ENCODE peak calls at places on chromosomes 5 and 9, in four cellular contexts. L, M, A and P are unnamed samples.

GRCh38 chr9:96193356-96193755 is 108.6 kb downstream of the HSD17B3 start:
- DNase-seq in L (no peak), M (no peak), A (no peak), P (no peak)

GRCh38 chr9:38690574-38690973 is 29.4 kb downstream of the FAM240B start:
- DNase-seq in L (no peak), M (no peak), A (no peak), P (peak)

GRCh38 chr5:160629007-160629402 is 207.3 kb downstream of the PTTG1 start:
- DNase-seq in L (no peak), M (no peak), A (no peak), P (no peak)

GRCh38 chr5:171858303-171858702 is 72.7 kb downstream of the SMIM23 start:
- DNase-seq in L (peak), M (no peak), A (no peak), P (peak)

GRCh38 chr9:92986175-92987110 is 39.1 kb downstream of the FGD3 start:
- DNase-seq in L (no peak), M (no peak), A (no peak), P (peak)

GRCh38 chr9:37061763-37062162 is 27.7 kb upstream of the PAX5 start:
- DNase-seq in L (no peak), M (peak), A (no peak), P (no peak)

GRCh38 chr5:163938595-163938994 is 433.2 kb downstream of the MAT2B start:
- DNase-seq in L (no peak), M (peak), A (no peak), P (no peak)

GRCh38 chr5:119341452-119342349 is 14.1 kb upstream of the TNFAIP8 start:
- DNase-seq in L (no peak), M (no peak), A (no peak), P (no peak)

GRCh38 chr5:151137067-151137825 is 20.3 kb downstream of the ANXA6 start:
- DNase-seq in L (no peak), M (no peak), A (no peak), P (no peak)

GRCh38 chr9:16622541-16622940 is 247.9 kb downstream of the BNC2 start:
- DNase-seq in L (no peak), M (no peak), A (no peak), P (no peak)

GRCh38 chr5:10374623-10375022 is 21.1 kb downstream of the MARCHF6 start:
- DNase-seq in L (no peak), M (no peak), A (no peak), P (no peak)
- H3K4me2 ChIP-seq in L (no peak), M (no peak), A (no peak), P (no peak)

GRCh38 chr9:18208166-18209059 is 265.5 kb upstream of the ADAMTSL1 start:
- DNase-seq in L (peak), M (peak), A (peak), P (peak)

GRCh38 chr9:18207735-18208134 is 266.2 kb upstream of the ADAMTSL1 start:
- DNase-seq in L (no peak), M (no peak), A (no peak), P (no peak)

GRCh38 chr9:18202924-18203323 is 271.0 kb upstream of the ADAMTSL1 start:
- DNase-seq in L (no peak), M (no peak), A (no peak), P (no peak)
- H3K56ac ChIP-seq in L (no peak), M (no peak), A (no peak), P (no peak)

GRCh38 chr5:16995372-16995771 is 59.3 kb upstream of the MYO10 start:
- DNase-seq in L (no peak), M (no peak), A (no peak), P (no peak)

GRCh38 chr5:17000296-17000939 is 64.3 kb upstream of the MYO10 start:
- DNase-seq in L (no peak), M (peak), A (no peak), P (peak)

GRCh38 chr5:16992006-16992405 is 55.9 kb upstream of the MYO10 start:
- DNase-seq in L (no peak), M (peak), A (no peak), P (no peak)

GRCh38 chr5:16992444-16992843 is 56.4 kb upstream of the MYO10 start:
- DNase-seq in L (no peak), M (no peak), A (no peak), P (no peak)

DNA sequence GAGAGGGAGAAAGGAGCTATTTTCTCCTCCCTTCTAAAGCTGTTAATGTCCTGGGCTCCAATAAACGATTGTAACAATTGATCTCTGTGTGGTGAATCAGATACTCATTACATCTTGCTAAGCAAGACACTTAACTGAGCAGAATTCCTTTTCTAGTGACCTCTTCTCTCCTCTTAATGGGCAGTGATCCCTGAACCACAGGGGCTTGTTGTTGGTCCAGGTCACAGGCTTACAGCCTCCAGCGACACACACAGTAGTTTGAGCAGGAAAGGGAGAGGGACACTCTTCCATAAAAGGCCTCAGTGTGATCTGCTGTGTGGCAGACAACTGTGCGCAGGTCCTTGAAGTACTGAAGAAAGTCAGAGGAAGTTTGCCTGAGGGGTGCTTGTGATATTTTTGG is 58.5 kb upstream of the MYO10 start:
- DNase-seq in L (peak), M (no peak), A (no peak), P (peak)
- H3K9ac ChIP-seq in L (no peak), M (peak), A (no peak), P (no peak)

GRCh38 chr9:71270554-71270953 is 149.1 kb upstream of the TRPM3 start:
- DNase-seq in L (no peak), M (no peak), A (no peak), P (no peak)
- H3K4me2 ChIP-seq in L (no peak), M (no peak), A (no peak), P (no peak)

GRCh38 chr9:82865524-82865923 is 197.4 kb downstream of the RASEF start:
- DNase-seq in L (no peak), M (no peak), A (no peak), P (no peak)
- H3K56ac ChIP-seq in L (no peak), M (no peak), A (no peak), P (no peak)

GRCh38 chr9:136748656-136749551 is 579 bp upstream of the LCN6 start:
- DNase-seq in L (no peak), M (no peak), A (no peak), P (no peak)

GRCh38 chr9:136747161-136748060 is 914 bp downstream of the LCN6 start:
- DNase-seq in L (no peak), M (no peak), A (no peak), P (no peak)

GRCh38 chr9:136750526-136750925 is 2.2 kb upstream of the LCN6 start:
- DNase-seq in L (no peak), M (peak), A (no peak), P (no peak)

GRCh38 chr9:136746621-136747020 is 1.7 kb downstream of the LCN6 start:
- DNase-seq in L (no peak), M (no peak), A (no peak), P (no peak)

DNA sequence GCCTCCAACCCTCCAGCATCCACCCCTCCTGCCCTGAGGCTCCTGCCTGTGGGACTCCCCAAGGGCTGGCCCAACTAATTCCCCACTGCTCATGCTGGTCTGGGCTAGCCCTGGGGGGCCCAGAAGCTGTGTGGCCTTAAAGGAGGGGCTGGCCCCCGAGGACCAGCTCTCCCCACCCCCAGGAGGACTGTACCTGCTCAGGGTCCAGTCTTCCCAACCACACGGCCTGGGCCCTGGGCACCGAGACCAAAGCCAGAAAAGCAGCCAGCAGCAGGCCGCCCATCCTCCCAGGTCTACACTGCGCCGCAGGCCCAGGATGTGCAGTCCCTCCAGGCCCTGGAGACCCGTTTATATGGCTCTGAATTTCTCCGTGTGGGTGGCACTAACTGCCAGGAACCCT is at the start of gene LCN6:
- DNase-seq in L (no peak), M (no peak), A (no peak), P (no peak)
- H3K9ac ChIP-seq in L (no peak), M (no peak), A (no peak), P (no peak)

GRCh38 chr5:15683332-15683731 is 183.4 kb downstream of the FBXL7 start:
- DNase-seq in L (peak), M (peak), A (peak), P (peak)

GRCh38 chr5:15691536-15691935 is 191.6 kb downstream of the FBXL7 start:
- DNase-seq in L (no peak), M (peak), A (no peak), P (no peak)

GRCh38 chr5:15690611-15691010 is 190.6 kb downstream of the FBXL7 start:
- DNase-seq in L (no peak), M (peak), A (no peak), P (no peak)

GRCh38 chr5:15682566-15682965 is 182.6 kb downstream of the FBXL7 start:
- DNase-seq in L (no peak), M (no peak), A (no peak), P (no peak)

DNA sequence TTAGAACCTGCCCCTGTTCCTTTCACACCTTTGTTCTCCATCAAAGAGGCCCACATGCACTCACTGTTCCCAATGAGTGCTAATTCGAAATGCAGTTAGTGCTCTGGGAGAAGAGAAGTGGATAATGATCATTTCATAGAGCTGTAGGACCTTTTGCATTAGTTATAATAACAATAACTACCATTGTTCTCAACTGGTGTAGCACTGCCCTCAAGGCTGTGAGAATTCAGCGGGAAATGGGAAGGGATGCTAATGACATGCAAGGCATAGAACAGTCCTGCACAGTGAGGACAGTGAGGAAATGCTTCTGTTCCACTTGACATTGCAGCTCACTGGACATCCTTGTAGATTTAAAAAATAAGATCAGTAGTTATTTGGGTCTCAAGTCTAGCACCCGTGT is 187.4 kb downstream of the FBXL7 start:
- DNase-seq in L (no peak), M (no peak), A (no peak), P (no peak)
- H3K4me2 ChIP-seq in L (no peak), M (no peak), A (no peak), P (no peak)